ENCODE peak calls at places on chromosome 1, in four cellular contexts. V is HL-60, O is B cell, E is psoas muscle. G is an unnamed sample.

GRCh38 chr1:201190624-201191051 is at the start of gene IGFN1:
- DNase-seq in V (no peak), O (no peak), E (no peak), G (no peak)

GRCh38 chr1:160637821-160638539 is 8.9 kb downstream of the SLAMF1 start:
- DNase-seq in V (no peak), O (peak; percentile 45), E (no peak), G (no peak)

GRCh38 chr1:55245781-55246180 is 30.6 kb upstream of the USP24 start:
- DNase-seq in V (no peak), O (no peak), E (no peak), G (no peak)

GRCh38 chr1:25519624-25520023 is 23.8 kb upstream of the LDLRAP1 start:
- DNase-seq in V (no peak), O (no peak), E (no peak), G (no peak)

GRCh38 chr1:156533568-156534220 is 33.1 kb upstream of the MEF2D start:
- DNase-seq in V (no peak), O (no peak), E (no peak), G (no peak)

GRCh38 chr1:181116819-181117390 is 28.4 kb downstream of the IER5 start:
- DNase-seq in V (no peak), O (no peak), E (no peak), G (no peak)

GRCh38 chr1:235945775-235946565 is 79.3 kb upstream of the LYST start:
- DNase-seq in V (peak; percentile 93), O (peak; percentile 60), E (no peak), G (peak; percentile 89)

GRCh38 chr1:74193908-74194307 is 4.1 kb downstream of the LRRIQ3 start:
- DNase-seq in V (no peak), O (no peak), E (no peak), G (no peak)

GRCh38 chr1:61273167-61273705 is 190.9 kb downstream of the NFIA start:
- DNase-seq in V (no peak), O (no peak), E (no peak), G (no peak)

DNA sequence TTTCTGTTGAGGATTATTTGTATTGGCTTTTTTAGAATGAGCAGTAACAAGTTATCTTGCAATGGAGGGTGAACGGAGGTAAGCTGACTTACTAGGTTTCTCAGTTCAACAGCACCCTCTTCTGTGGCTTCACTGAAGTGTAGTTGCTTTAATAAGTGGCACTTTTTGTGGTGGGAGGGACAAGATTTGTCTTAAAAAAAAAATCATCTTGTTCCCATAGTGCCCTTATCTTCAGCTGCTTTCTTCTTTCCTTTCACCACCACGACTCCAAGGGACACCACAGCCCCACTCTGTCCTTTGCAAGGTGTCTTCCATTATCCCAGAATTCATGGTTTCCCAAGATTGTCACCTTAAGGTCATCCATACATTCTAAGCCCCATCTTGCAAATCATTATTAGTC is 92.9 kb downstream of the PIGK start:
- DNase-seq in V (peak; percentile 40), O (no peak), E (no peak), G (no peak)
- TF ChIP-seq CTCF in V (peak; percentile 24), O (peak; percentile 15), E (peak; percentile 33), G (peak; percentile 58)

GRCh38 chr1:154014154-154014910 is 23.8 kb downstream of the RPS27 start:
- DNase-seq in V (no peak), O (no peak), E (no peak), G (no peak)
- TF ChIP-seq CTCF in V (no peak), O (no peak), E (no peak), G (no peak)

DNA sequence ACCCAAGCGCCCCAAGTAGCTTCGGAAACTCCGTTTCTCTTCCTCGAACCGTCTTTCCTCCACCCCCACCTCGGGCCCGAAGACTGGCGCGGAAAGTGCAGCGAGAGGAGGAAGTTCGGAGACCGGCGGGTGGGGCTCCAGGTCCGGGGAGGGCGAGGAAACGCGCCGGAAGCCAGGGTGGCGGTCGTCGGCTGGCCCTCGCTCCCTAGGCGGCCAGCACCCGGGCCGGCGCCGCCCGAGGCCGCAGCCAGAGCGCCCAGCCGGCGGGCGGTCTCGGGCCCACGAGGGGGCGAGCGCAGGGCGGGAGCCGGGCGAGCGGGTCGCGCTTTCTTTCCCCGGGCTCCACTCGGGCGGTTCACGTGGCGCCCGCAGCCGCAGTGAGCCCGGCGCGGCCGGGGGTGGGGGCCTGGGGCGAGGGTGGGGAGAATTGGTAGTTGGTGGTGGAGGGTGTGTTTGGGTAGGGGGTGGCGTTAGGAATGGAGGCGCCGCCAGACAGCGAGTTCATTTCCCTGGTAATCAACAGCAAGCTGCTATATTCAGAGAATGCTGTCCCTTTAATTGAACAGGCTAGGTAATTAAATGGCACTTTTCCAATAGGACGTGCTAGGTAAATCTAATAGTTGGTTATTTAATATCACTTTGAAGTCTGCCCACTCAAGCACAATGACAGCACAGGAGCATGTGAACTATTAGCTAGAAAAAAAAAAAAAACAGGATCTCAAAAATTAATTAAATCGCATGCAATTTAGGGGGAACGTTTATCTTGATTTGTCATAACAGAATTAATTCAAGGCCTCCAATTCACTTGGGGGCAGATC is 6.7 kb downstream of the LMO4 start:
- DNase-seq in V (peak; percentile 83), O (peak; percentile 87), E (peak; percentile 84), G (peak; percentile 72)
- TF ChIP-seq CTCF in V (no peak), O (peak; percentile 42), E (peak; percentile 37), G (no peak)

GRCh38 chr1:13805431-13805830 is 105.4 kb downstream of the PRDM2 start:
- DNase-seq in V (no peak), O (no peak), E (no peak), G (no peak)

GRCh38 chr1:13807213-13807612 is 107.2 kb downstream of the PRDM2 start:
- DNase-seq in V (peak; percentile 41), O (no peak), E (no peak), G (no peak)

GRCh38 chr1:13809461-13810159 is 109.6 kb downstream of the PRDM2 start:
- DNase-seq in V (no peak), O (no peak), E (no peak), G (no peak)

GRCh38 chr1:13806108-13806507 is 106.1 kb downstream of the PRDM2 start:
- DNase-seq in V (no peak), O (no peak), E (no peak), G (no peak)

GRCh38 chr1:13808729-13809131 is 108.7 kb downstream of the PRDM2 start:
- DNase-seq in V (no peak), O (no peak), E (peak; percentile 86), G (no peak)
- TF ChIP-seq CTCF in V (no peak), O (no peak), E (no peak), G (no peak)

GRCh38 chr1:88998716-88999115 is 6.3 kb upstream of the KYAT3 start:
- DNase-seq in V (peak; percentile 38), O (peak; percentile 15), E (no peak), G (no peak)
- TF ChIP-seq CTCF in V (no peak), O (peak; percentile 75), E (peak; percentile 68), G (peak; percentile 69)

DNA sequence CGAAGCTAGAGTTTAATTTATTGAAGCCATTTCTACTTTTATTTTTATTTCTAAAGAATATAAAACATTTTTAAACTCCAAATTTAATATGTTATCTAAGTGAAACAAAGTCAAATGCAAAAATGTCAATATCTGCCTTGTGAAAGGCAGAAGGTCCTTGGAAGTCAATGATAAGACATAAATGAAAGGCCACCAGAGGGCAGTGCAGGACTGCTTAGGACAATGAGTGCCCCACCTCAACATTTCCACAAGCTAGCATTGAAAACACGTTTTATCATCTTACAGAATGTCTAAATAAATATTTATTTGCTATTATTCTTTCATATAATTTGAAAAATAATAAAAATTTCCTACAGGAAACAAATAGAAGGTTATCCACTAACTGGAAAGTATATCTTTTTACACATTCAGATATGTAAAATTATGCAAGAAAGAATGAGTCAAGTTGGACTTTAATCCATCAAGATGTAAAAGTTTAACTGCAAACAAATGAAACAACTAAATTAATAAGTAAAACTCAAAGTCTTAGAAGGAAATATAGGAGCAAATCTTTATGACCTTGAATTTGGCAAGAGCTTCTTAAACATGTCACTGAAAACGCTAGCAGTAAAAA is 140.1 kb upstream of the FMN2 start:
- DNase-seq in V (peak; percentile 54), O (no peak), E (no peak), G (no peak)
- TF ChIP-seq CTCF in V (peak; percentile 44), O (peak; percentile 78), E (peak; percentile 68), G (peak; percentile 94)

G was measured in CD14-positive monocyte.